ENCODE peak calls at places on chromosomes 4 and X, in four cellular contexts. O, R, A and S are unnamed samples.
A peak's percentile ranks its signal among the peaks of the same experiment; 100 is the strongest.

GRCh38 chrX:153597351-153597750 is 1.6 kb downstream of the CCNQ start:
- DNase-seq in O (no peak), R (no peak), A (no peak), S (no peak)

GRCh38 chrX:2696698-2697215 is 5.7 kb downstream of the CD99 start:
- DNase-seq in O (no peak), R (no peak), A (no peak), S (no peak)

GRCh38 chrX:149950681-149951080 is 12.4 kb upstream of the EOLA2 start:
- DNase-seq in O (no peak), R (no peak), A (no peak), S (peak; percentile 8)

GRCh38 chr4:163245044-163245443 is 78.4 kb upstream of the NAF1 start:
- DNase-seq in O (no peak), R (no peak), A (no peak), S (no peak)

GRCh38 chr4:2071252-2071911 is 12.3 kb downstream of the NAT8L start:
- DNase-seq in O (no peak), R (no peak), A (no peak), S (peak; percentile 71)

GRCh38 chrX:155005190-155005589 is 17.3 kb downstream of the F8 start:
- DNase-seq in O (no peak), R (no peak), A (no peak), S (no peak)

GRCh38 chr4:81688085-81688484 is 216.4 kb upstream of the RASGEF1B start:
- DNase-seq in O (no peak), R (no peak), A (no peak), S (no peak)

GRCh38 chrX:68877606-68878005 is 48.8 kb downstream of the EFNB1 start:
- DNase-seq in O (no peak), R (no peak), A (no peak), S (no peak)

GRCh38 chr4:172963498-172964294 is 204.9 kb upstream of the GALNT7 start:
- DNase-seq in O (no peak), R (no peak), A (no peak), S (no peak)

GRCh38 chr4:55121246-55121645 is 4.1 kb downstream of the KDR start:
- DNase-seq in O (no peak), R (no peak), A (no peak), S (no peak)

GRCh38 chr4:163649557-163650091 is 155.1 kb downstream of the TMA16 start:
- DNase-seq in O (no peak), R (no peak), A (no peak), S (no peak)

GRCh38 chr4:76874176-76874575 is 23.8 kb downstream of the SOWAHB start:
- DNase-seq in O (no peak), R (no peak), A (no peak), S (no peak)

GRCh38 chr4:76723916-76724315 is 174.0 kb downstream of the SOWAHB start:
- DNase-seq in O (no peak), R (no peak), A (no peak), S (no peak)

GRCh38 chrX:70190225-70190624 is 12.9 kb downstream of the DGAT2L6 start:
- DNase-seq in O (no peak), R (no peak), A (no peak), S (no peak)

GRCh38 chr4:124943145-124943889 is 230.8 kb upstream of the ANKRD50 start:
- DNase-seq in O (no peak), R (no peak), A (no peak), S (no peak)

GRCh38 chrX:108312938-108313337 is 125.3 kb downstream of the COL4A6 start:
- DNase-seq in O (peak; percentile 19), R (no peak), A (no peak), S (peak; percentile 71)

GRCh38 chr4:123107444-123108252 is 185.3 kb upstream of the NUDT6 start:
- DNase-seq in O (no peak), R (no peak), A (no peak), S (no peak)

GRCh38 chrX:10566726-10567097 is 53.7 kb downstream of the MID1 start:
- DNase-seq in O (no peak), R (no peak), A (no peak), S (peak; percentile 46)

GRCh38 chr4:111952708-111953107 is 192.5 kb upstream of the FAM241A start:
- DNase-seq in O (no peak), R (no peak), A (no peak), S (no peak)

GRCh38 chrX:3143043-3143799 is 102.0 kb downstream of the ARSF start:
- DNase-seq in O (no peak), R (no peak), A (no peak), S (no peak)

GRCh38 chr4:73822389-73822788 is 14.1 kb upstream of the CXCL6 start:
- DNase-seq in O (no peak), R (no peak), A (no peak), S (no peak)

GRCh38 chrX:13381514-13381913 is 61.7 kb upstream of the ATXN3L start:
- DNase-seq in O (no peak), R (no peak), A (no peak), S (no peak)

GRCh38 chr4:125650557-125650956 is 335.8 kb downstream of the FAT4 start:
- DNase-seq in O (no peak), R (no peak), A (no peak), S (no peak)

GRCh38 chrX:10237255-10237654 is 80.5 kb downstream of the CLCN4 start:
- DNase-seq in O (no peak), R (no peak), A (no peak), S (no peak)

GRCh38 chr4:10098770-10099139 is 17.8 kb downstream of the WDR1 start:
- DNase-seq in O (no peak), R (no peak), A (no peak), S (no peak)

GRCh38 chr4:122854860-122855259 is 28.2 kb downstream of the FGF2 start:
- DNase-seq in O (no peak), R (no peak), A (no peak), S (no peak)

GRCh38 chrX:129706395-129707072 is 32.2 kb upstream of the XPNPEP2 start:
- DNase-seq in O (no peak), R (no peak), A (no peak), S (peak; percentile 85)

GRCh38 chr4:147674073-147674472 is 9.9 kb downstream of the PRMT9 start:
- DNase-seq in O (no peak), R (no peak), A (no peak), S (no peak)

GRCh38 chr4:175034986-175035705 is 117.0 kb downstream of the ADAM29 start:
- DNase-seq in O (no peak), R (no peak), A (no peak), S (no peak)

DNA sequence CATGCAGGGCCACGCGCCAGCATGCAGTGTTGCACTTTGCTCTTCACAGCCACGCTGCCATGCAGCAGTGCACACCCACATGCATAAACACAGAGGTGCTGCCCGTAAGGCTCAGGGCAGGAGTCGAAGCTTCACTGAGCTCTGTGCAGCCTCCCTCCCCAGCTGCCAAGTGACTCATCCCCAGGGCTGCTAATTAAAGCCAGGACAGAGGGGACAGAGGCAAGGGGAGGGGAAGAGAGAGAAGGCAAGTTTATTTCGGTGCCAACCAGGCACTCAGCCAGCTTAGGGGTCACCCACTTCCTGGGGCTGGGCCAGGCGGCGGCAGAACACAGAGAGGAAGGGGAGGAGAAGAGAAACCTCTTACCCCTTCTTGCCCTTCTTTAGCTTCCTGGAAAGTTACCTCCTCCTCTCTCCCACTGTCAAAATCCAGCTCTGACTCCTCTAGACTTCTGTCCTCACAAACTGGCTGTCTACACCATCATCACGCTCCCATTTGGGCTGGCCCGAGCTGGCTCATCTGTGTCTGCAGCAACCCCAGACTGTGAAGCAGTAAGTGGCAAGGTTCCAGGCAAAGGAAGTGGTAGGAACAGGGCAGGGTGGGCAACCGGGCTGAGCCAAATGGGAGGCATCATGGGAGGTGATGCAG is 6.2 kb upstream of the IQSEC2 start:
- DNase-seq in O (peak; percentile 69), R (no peak), A (peak; percentile 63), S (peak; percentile 58)
- H3K4me3 ChIP-seq in O (no peak overlapping the region), R (no peak overlapping the region), A (no peak overlapping the region), S (no peak overlapping the region)

GRCh38 chr4:185774815-185775684 is 36.9 kb downstream of the SORBS2 start:
- DNase-seq in O (no peak), R (peak; percentile 50), A (peak; percentile 64), S (peak; percentile 78)
- H3K4me3 ChIP-seq in O (peak overlapping the region; percentile 5), R (no peak overlapping the region), A (no peak overlapping the region), S (no peak overlapping the region)

GRCh38 chrX:46407036-46407752 is 138.0 kb downstream of the ZNF674 start:
- DNase-seq in O (no peak), R (no peak), A (no peak), S (no peak)
- H3K4me3 ChIP-seq in O (no peak overlapping the region), R (no peak overlapping the region), A (no peak overlapping the region), S (no peak overlapping the region)

DNA sequence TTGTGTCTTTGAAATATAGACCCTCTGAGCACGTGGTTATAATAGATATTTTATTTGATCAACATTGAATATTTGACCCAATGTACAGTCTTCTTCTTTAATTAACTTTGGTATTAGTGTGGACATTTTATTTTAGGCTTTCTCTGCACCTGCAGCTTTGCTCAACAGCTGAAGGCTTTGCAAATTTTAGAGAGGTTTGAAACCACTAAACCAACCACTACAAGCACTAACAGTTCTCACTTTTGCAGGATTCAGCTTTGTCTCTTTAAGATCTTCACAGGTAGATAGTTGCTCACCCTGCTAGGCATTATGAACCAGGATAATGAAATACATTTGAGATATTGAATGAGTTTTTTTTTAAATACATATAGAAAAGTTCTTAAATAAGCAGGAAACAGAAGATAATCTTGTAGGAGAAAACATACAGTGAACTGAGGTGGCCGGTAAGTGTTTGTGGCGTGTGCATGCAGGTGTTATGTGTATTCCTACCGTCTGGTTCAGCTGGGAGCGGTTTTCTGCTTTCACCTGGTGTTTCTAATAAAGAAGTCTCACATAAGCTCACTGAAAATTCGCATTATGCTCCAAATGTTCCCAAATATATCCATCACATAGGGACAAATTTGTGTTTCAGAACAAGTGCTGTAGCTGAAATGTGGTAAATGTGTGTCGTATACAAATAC is 1508.3 kb upstream of the TENM3 start:
- DNase-seq in O (no peak), R (no peak), A (no peak), S (no peak)
- H3K4me3 ChIP-seq in O (no peak overlapping the region), R (no peak overlapping the region), A (no peak overlapping the region), S (no peak overlapping the region)

GRCh38 chr4:83212041-83212851 is 72.4 kb downstream of the COQ2 start:
- DNase-seq in O (no peak), R (no peak), A (peak; percentile 43), S (peak; percentile 16)
- H3K4me3 ChIP-seq in O (no peak overlapping the region), R (no peak overlapping the region), A (no peak overlapping the region), S (no peak overlapping the region)

DNA sequence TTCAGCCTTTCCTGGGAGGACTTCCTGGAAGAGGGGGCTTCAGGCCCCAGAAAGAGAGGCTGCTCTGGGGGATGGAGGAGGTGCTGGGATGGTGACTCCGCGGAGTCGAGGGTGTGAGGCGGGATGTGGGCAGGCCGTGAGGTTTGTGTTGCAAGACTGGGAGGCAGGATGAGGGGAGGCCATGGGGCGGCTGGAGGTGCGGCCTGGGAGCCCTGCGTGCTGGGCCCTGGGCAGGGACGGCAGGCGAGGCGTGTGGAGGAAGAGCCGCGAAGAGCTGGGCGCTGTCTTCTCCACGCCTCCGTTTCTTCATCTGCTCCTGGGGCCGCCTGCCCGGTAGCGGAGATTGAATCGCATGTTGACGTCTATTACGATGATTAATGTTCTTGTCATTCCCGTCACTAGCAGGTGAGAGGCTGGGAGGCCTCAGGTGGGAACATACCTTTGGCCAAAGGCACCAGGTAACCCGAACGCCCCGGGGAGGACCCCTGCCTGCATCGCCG is 854 bp upstream of the FGFRL1 start:
- DNase-seq in O (peak; percentile 73), R (peak; percentile 71), A (peak; percentile 77), S (peak; percentile 58)
- H3K4me3 ChIP-seq in O (peak overlapping the region; percentile 40), R (no peak overlapping the region), A (peak overlapping the region; percentile 56), S (peak overlapping the region; percentile 45)